ENCODE peak calls at places on chromosomes 5 and 9, in six cellular contexts. One of them, this sample, is unnamed.

GRCh38 chr9:113219972-113220371 is 1.1 kb downstream of the FKBP15 start:
- DNase-seq in GM12878: peak; percentile 77
- DNase-seq in HepG2: no peak
- DNase-seq in GM23338: no peak
- DNase-seq in HCT116: no peak
- DNase-seq in Panc1: no peak
- DNase-seq in this sample: peak; percentile 70

GRCh38 chr5:59810041-59810440 is 83.5 kb downstream of the PDE4D start:
- DNase-seq in GM12878: no peak
- DNase-seq in HepG2: peak; percentile 16
- DNase-seq in GM23338: peak; percentile 71
- DNase-seq in HCT116: peak; percentile 56
- DNase-seq in Panc1: no peak
- DNase-seq in this sample: no peak

GRCh38 chr9:89536145-89536574 is 38.2 kb upstream of the SEMA4D start:
- DNase-seq in GM12878: no peak
- DNase-seq in HepG2: no peak
- DNase-seq in GM23338: no peak
- DNase-seq in HCT116: no peak
- DNase-seq in Panc1: no peak
- DNase-seq in this sample: no peak

GRCh38 chr9:129241725-129242124 is 63.7 kb upstream of the IER5L start:
- DNase-seq in GM12878: no peak
- DNase-seq in HepG2: no peak
- DNase-seq in GM23338: no peak
- DNase-seq in HCT116: no peak
- DNase-seq in Panc1: no peak
- DNase-seq in this sample: no peak

GRCh38 chr5:98798371-98798770 is 24.9 kb downstream of the RGMB start:
- DNase-seq in GM12878: no peak
- DNase-seq in HepG2: no peak
- DNase-seq in GM23338: no peak
- DNase-seq in HCT116: no peak
- DNase-seq in Panc1: no peak
- DNase-seq in this sample: no peak

GRCh38 chr9:83236029-83236696 is 173.2 kb upstream of the RASEF start:
- DNase-seq in GM12878: no peak
- DNase-seq in HepG2: no peak
- DNase-seq in GM23338: no peak
- DNase-seq in HCT116: no peak
- DNase-seq in Panc1: no peak
- DNase-seq in this sample: no peak

GRCh38 chr5:98292496-98292895 is 481.0 kb upstream of the RGMB start:
- DNase-seq in GM12878: no peak
- DNase-seq in HepG2: no peak
- DNase-seq in GM23338: no peak
- DNase-seq in HCT116: no peak
- DNase-seq in Panc1: no peak
- DNase-seq in this sample: no peak

GRCh38 chr5:150616506-150616905 is 24.0 kb upstream of the SYNPO start:
- DNase-seq in GM12878: no peak
- DNase-seq in HepG2: no peak
- DNase-seq in GM23338: no peak
- DNase-seq in HCT116: no peak
- DNase-seq in Panc1: no peak
- DNase-seq in this sample: no peak

GRCh38 chr5:82772281-82772680 is 304.9 kb downstream of the TMEM167A start:
- DNase-seq in GM12878: no peak
- DNase-seq in HepG2: no peak
- DNase-seq in GM23338: no peak
- DNase-seq in HCT116: no peak
- DNase-seq in Panc1: no peak
- DNase-seq in this sample: no peak
- TF ChIP-seq REST in GM12878: no peak
- TF ChIP-seq REST in HepG2: no peak
- TF ChIP-seq REST in GM23338: no peak
- TF ChIP-seq REST in HCT116: no peak
- TF ChIP-seq REST in Panc1: no peak
- TF ChIP-seq REST in this sample: no peak

DNA sequence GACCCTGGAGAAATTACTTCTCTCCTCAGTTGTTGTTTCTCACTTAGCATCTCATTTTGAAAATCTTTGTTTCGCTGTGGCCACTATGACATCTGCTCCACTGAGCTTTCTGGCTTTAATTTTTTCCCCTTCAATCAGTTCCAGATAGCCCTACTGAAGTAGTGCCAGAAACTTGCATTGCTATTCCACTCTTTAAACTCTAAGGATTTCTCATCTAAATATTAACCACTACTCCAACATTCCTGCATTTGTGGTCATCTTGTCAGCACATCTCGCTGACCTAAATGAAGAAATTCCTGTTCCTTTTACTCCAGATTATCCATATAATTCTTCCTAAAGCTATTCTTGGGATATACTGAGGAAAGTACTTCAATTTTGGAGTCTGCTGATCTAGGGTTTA is 15.3 kb upstream of the NOL6 start:
- DNase-seq in GM12878: no peak
- DNase-seq in HepG2: no peak
- DNase-seq in GM23338: no peak
- DNase-seq in HCT116: no peak
- DNase-seq in Panc1: no peak
- DNase-seq in this sample: no peak
- TF ChIP-seq REST in GM12878: no peak
- TF ChIP-seq REST in HepG2: no peak
- TF ChIP-seq REST in GM23338: no peak
- TF ChIP-seq REST in HCT116: no peak
- TF ChIP-seq REST in Panc1: no peak
- TF ChIP-seq REST in this sample: no peak

GRCh38 chr9:1013018-1013417 is 36.6 kb downstream of the DMRT3 start:
- DNase-seq in GM12878: no peak
- DNase-seq in HepG2: no peak
- DNase-seq in GM23338: no peak
- DNase-seq in HCT116: no peak
- DNase-seq in Panc1: no peak
- DNase-seq in this sample: no peak

GRCh38 chr9:1024112-1024511 is 26.0 kb upstream of the DMRT2 start:
- DNase-seq in GM12878: no peak
- DNase-seq in HepG2: no peak
- DNase-seq in GM23338: no peak
- DNase-seq in HCT116: no peak
- DNase-seq in Panc1: no peak
- DNase-seq in this sample: no peak

GRCh38 chr9:1018121-1018520 is 32.0 kb upstream of the DMRT2 start:
- DNase-seq in GM12878: no peak
- DNase-seq in HepG2: peak; percentile 35
- DNase-seq in GM23338: peak; percentile 88
- DNase-seq in HCT116: peak; percentile 13
- DNase-seq in Panc1: no peak
- DNase-seq in this sample: no peak
- TF ChIP-seq REST in GM12878: no peak
- TF ChIP-seq REST in HepG2: no peak
- TF ChIP-seq REST in GM23338: no peak
- TF ChIP-seq REST in HCT116: no peak
- TF ChIP-seq REST in Panc1: no peak
- TF ChIP-seq REST in this sample: no peak

GRCh38 chr9:87148391-87149237 is 201.3 kb upstream of the GAS1 start:
- DNase-seq in GM12878: no peak
- DNase-seq in HepG2: no peak
- DNase-seq in GM23338: peak; percentile 93
- DNase-seq in HCT116: no peak
- DNase-seq in Panc1: no peak
- DNase-seq in this sample: no peak
- TF ChIP-seq REST in GM12878: no peak
- TF ChIP-seq REST in HepG2: no peak
- TF ChIP-seq REST in GM23338: no peak
- TF ChIP-seq REST in HCT116: no peak
- TF ChIP-seq REST in Panc1: no peak
- TF ChIP-seq REST in this sample: no peak

GRCh38 chr5:83077662-83078261 is 415 bp downstream of the XRCC4 start:
- DNase-seq in GM12878: no peak
- DNase-seq in HepG2: peak; percentile 64
- DNase-seq in GM23338: peak; percentile 74
- DNase-seq in HCT116: no peak
- DNase-seq in Panc1: no peak
- DNase-seq in this sample: peak; percentile 25
- TF ChIP-seq REST in GM12878: no peak
- TF ChIP-seq REST in HepG2: no peak
- TF ChIP-seq REST in GM23338: no peak
- TF ChIP-seq REST in HCT116: no peak
- TF ChIP-seq REST in Panc1: no peak
- TF ChIP-seq REST in this sample: no peak

This sample was measured in HL-60.